ENCODE peak calls at places on chromosomes 12 and 14, in seven cellular contexts. B, V, Q, F, W, L and Y are unnamed samples.
A peak's percentile ranks its signal among the peaks of the same experiment; 100 is the strongest.

GRCh38 chr12:25241171-25242020 is 9.3 kb downstream of the KRAS start:
- DNase-seq in V (no peak), W (no peak), F (no peak), B (peak; percentile 75), L (no peak), Q (peak; percentile 22), Y (no peak)

GRCh38 chr12:22100952-22101748 is 55.1 kb downstream of the CMAS start:
- DNase-seq in L (peak; percentile 28), F (no peak), V (no peak), W (no peak), Q (no peak), B (peak; percentile 62), Y (peak; percentile 75)

GRCh38 chr12:29655861-29656260 is 127.9 kb downstream of the TMTC1 start:
- DNase-seq in V (no peak), B (no peak), Q (no peak), W (no peak), L (no peak), F (no peak), Y (no peak)

GRCh38 chr12:111570090-111570961 is 28.8 kb downstream of the ATXN2 start:
- DNase-seq in F (no peak), W (no peak), V (no peak), B (peak; percentile 61), Q (no peak), L (no peak), Y (no peak)

GRCh38 chr14:32370720-32371119 is 41.6 kb downstream of the AKAP6 start:
- DNase-seq in B (peak; percentile 26), L (no peak), F (no peak), W (no peak), Q (no peak), V (no peak), Y (no peak)

GRCh38 chr12:144650-145284 is 69.2 kb downstream of the SLC6A12 start:
- DNase-seq in F (no peak), B (peak; percentile 62), V (no peak), Q (no peak), W (no peak), L (no peak), Y (no peak)

GRCh38 chr12:89138048-89138852 is 214.1 kb downstream of the DUSP6 start:
- DNase-seq in V (no peak), Q (no peak), B (no peak), F (no peak), W (no peak), L (no peak), Y (no peak)

GRCh38 chr12:104588048-104588942 is 131.5 kb downstream of the CHST11 start:
- DNase-seq in F (no peak), W (no peak), V (no peak), Q (no peak), B (peak; percentile 74), L (no peak), Y (no peak)